ENCODE peak calls at places on chromosomes 7 and 10, in seven cellular contexts. W is kidney epithelial cell, I is upper lobe of left lung, Y is tibial nerve, T is fibroblast of lung, A is cardiac muscle cell, D is bronchial epithelial cell. Q is an unnamed sample.
A peak's percentile ranks its signal among the peaks of the same experiment; 100 is the strongest.

GRCh38 chr7:14115706-14116105 is 126.2 kb upstream of the ETV1 start:
- DNase-seq in W (no peak), I (no peak), Y (no peak), T (peak; percentile 15), A (peak; percentile 50), D (peak; percentile 16), Q (no peak)

GRCh38 chr7:104982308-104982755 is 31.7 kb upstream of the KMT2E start:
- DNase-seq in W (no peak), I (no peak), Y (no peak), T (no peak), A (peak; percentile 39), D (no peak), Q (no peak)

GRCh38 chr10:63767512-63767911 is 246.3 kb downstream of the REEP3 start:
- DNase-seq in W (no peak), I (no peak), Y (no peak), T (peak; percentile 55), A (peak; percentile 60), D (peak; percentile 18), Q (no peak)

GRCh38 chr10:4296165-4296564 is 511.2 kb upstream of the KLF6 start:
- DNase-seq in W (no peak), I (no peak), Y (no peak), T (no peak), A (no peak), D (no peak), Q (no peak)

GRCh38 chr7:105016083-105017075 is 2.4 kb downstream of the KMT2E start:
- DNase-seq in W (no peak), I (no peak), Y (no peak), T (no peak), A (peak; percentile 49), D (no peak), Q (no peak)

GRCh38 chr7:82441916-82442478 is 1.6 kb downstream of the CACNA2D1 start:
- DNase-seq in W (no peak), I (no peak), Y (no peak), T (peak; percentile 25), A (peak; percentile 38), D (peak; percentile 52), Q (no peak)

GRCh38 chr7:133575726-133576125 is 322.8 kb downstream of the EXOC4 start:
- DNase-seq in W (no peak), I (no peak), Y (no peak), T (peak; percentile 12), A (no peak), D (no peak), Q (no peak)

GRCh38 chr7:80588591-80588990 is 49.9 kb upstream of the CD36 start:
- DNase-seq in W (no peak), I (no peak), Y (no peak), T (peak; percentile 28), A (no peak), D (no peak), Q (no peak)

GRCh38 chr10:85902046-85902445 is 464.5 kb downstream of the GRID1 start:
- DNase-seq in W (no peak), I (no peak), Y (no peak), T (no peak), A (peak; percentile 3), D (peak; percentile 90), Q (no peak)

GRCh38 chr7:75621124-75621523 is 117.6 kb downstream of the HIP1 start:
- DNase-seq in W (no peak), I (no peak), Y (no peak), T (no peak), A (no peak), D (no peak), Q (no peak)

GRCh38 chr7:138228764-138229163 is 152.5 kb downstream of the AKR1D1 start:
- DNase-seq in W (no peak), I (no peak), Y (no peak), T (no peak), A (no peak), D (no peak), Q (no peak)

GRCh38 chr10:63068246-63068645 is 64.9 kb upstream of the NRBF2 start:
- DNase-seq in W (no peak), I (no peak), Y (no peak), T (peak; percentile 52), A (peak; percentile 78), D (peak; percentile 38), Q (no peak)

GRCh38 chr10:118596426-118597124 is 1.1 kb upstream of the PRLHR start:
- DNase-seq in W (no peak), I (no peak), Y (no peak), T (no peak), A (no peak), D (no peak), Q (no peak)

GRCh38 chr7:116633131-116633988 is 38.6 kb upstream of the MET start:
- DNase-seq in W (peak; percentile 50), I (no peak), Y (no peak), T (peak; percentile 21), A (peak; percentile 62), D (peak; percentile 91), Q (no peak)

GRCh38 chr10:53406532-53406931 is 633.9 kb upstream of the MBL2 start:
- DNase-seq in W (no peak), I (no peak), Y (no peak), T (peak; percentile 52), A (no peak), D (no peak), Q (no peak)

GRCh38 chr7:23247101-23247601 is 576 bp downstream of the GPNMB start:
- DNase-seq in W (no peak), I (no peak), Y (no peak), T (no peak), A (peak; percentile 33), D (no peak), Q (no peak)

GRCh38 chr10:29554660-29555059 is 80.1 kb downstream of the SVIL start:
- DNase-seq in W (no peak), I (peak; percentile 55), Y (no peak), T (no peak), A (peak; percentile 23), D (no peak), Q (no peak)

GRCh38 chr7:27395626-27396025 is 153.0 kb downstream of the EVX1 start:
- DNase-seq in W (no peak), I (no peak), Y (no peak), T (no peak), A (no peak), D (no peak), Q (no peak)

GRCh38 chr7:27400168-27400567 is 157.6 kb downstream of the EVX1 start:
- DNase-seq in W (no peak), I (no peak), Y (no peak), T (no peak), A (no peak), D (no peak), Q (no peak)

GRCh38 chr7:27392477-27392876 is 149.9 kb downstream of the EVX1 start:
- DNase-seq in W (no peak), I (no peak), Y (no peak), T (no peak), A (no peak), D (no peak), Q (no peak)

GRCh38 chr7:27397503-27397902 is 154.9 kb downstream of the EVX1 start:
- DNase-seq in W (no peak), I (no peak), Y (no peak), T (no peak), A (no peak), D (no peak), Q (no peak)

GRCh38 chr7:27394871-27395270 is 152.3 kb downstream of the EVX1 start:
- DNase-seq in W (no peak), I (no peak), Y (no peak), T (no peak), A (no peak), D (no peak), Q (no peak)
- H3K27me3 ChIP-seq in W (peaks cover 9% of the 10 kb centered on the region), I (no peaks in the 10 kb centered on the region), Y (no peaks in the 10 kb centered on the region), T (no peaks in the 10 kb centered on the region), A (no peaks in the 10 kb centered on the region), D (peaks cover 3% of the 10 kb centered on the region), Q (no peaks in the 10 kb centered on the region)

DNA sequence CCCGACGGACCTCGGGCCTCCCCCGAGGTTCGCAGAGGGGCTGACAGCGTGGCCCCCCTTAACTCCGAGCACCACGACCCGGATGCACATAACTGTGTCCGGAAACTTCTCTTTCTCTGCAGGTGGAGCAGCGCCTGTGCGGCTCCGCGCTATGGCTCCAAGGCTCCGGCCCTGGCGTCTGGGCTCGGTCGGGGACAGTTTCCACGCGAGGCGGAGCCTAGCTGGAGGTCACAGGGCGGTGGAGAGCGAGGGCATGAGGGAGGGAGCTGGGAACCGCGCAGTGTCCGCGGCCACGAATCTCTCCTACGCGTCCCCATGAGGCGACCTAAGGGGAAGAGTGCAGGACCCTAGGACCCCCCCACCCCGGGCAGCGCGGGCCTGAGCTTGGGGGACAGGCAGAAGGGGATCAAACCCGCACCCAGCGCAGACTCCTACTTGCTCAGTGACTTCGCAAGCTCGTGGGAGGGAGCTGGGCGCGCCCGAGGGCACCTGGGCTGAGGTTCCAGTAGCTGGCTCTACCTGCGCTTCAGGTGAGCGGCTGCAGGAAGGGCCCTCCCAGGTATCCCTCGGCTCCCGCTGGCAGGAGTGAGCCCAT is 8.6 kb upstream of the MNX1 start:
- DNase-seq in W (no peak), I (peak; percentile 74), Y (no peak), T (no peak), A (no peak), D (no peak), Q (no peak)
- H3K27me3 ChIP-seq in W (peaks cover 93% of the 10 kb centered on the region), I (peaks cover 86% of the 10 kb centered on the region), Y (peaks cover 99% of the 10 kb centered on the region), T (peaks cover 94% of the 10 kb centered on the region), A (peaks cover 100% of the 10 kb centered on the region), D (peaks cover 72% of the 10 kb centered on the region), Q (peaks cover 58% of the 10 kb centered on the region)

GRCh38 chr10:100759331-100759730 is 13.9 kb downstream of the PAX2 start:
- DNase-seq in W (no peak), I (no peak), Y (no peak), T (no peak), A (no peak), D (no peak), Q (no peak)
- H3K27me3 ChIP-seq in W (no peaks in the 10 kb centered on the region), I (no peaks in the 10 kb centered on the region), Y (peaks cover 83% of the 10 kb centered on the region), T (peaks cover 41% of the 10 kb centered on the region), A (peaks cover 60% of the 10 kb centered on the region), D (peaks cover 38% of the 10 kb centered on the region), Q (no peaks in the 10 kb centered on the region)

DNA sequence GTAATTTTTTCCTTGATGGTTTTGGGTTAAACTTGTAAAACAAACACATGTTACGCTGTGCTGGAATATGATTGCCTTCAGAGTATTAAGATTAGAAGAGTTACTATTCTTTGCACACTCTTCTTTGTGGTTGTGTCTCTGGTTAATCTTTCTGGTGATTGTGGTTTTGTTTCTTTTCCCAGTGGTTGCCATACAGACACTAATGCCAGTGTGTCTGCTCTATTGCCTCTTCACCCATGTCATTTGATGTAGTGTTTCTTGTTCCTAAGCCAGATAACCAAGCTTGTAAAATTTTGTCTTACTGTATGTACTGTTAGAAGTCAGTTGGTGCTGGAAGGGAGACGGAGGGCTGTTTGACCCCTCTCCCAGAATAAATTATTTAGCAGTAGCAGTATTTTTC is 124.8 kb downstream of the PHTF2 start:
- DNase-seq in W (no peak), I (no peak), Y (no peak), T (no peak), A (no peak), D (no peak), Q (no peak)
- H3K27me3 ChIP-seq in W (no peaks in the 10 kb centered on the region), I (no peaks in the 10 kb centered on the region), Y (no peaks in the 10 kb centered on the region), T (no peaks in the 10 kb centered on the region), A (no peaks in the 10 kb centered on the region), D (no peaks in the 10 kb centered on the region), Q (no peaks in the 10 kb centered on the region)

GRCh38 chr10:16559236-16559773 is 37.6 kb upstream of the C1QL3 start:
- DNase-seq in W (no peak), I (no peak), Y (no peak), T (no peak), A (no peak), D (no peak), Q (no peak)
- H3K27me3 ChIP-seq in W (no peaks in the 10 kb centered on the region), I (no peaks in the 10 kb centered on the region), Y (no peaks in the 10 kb centered on the region), T (no peaks in the 10 kb centered on the region), A (no peaks in the 10 kb centered on the region), D (no peaks in the 10 kb centered on the region), Q (no peaks in the 10 kb centered on the region)

Q was measured in right atrium auricular region.